ENCODE peak calls at places on chromosomes 13 and 19, in six cellular contexts. One of them, this sample, is unnamed.

GRCh38 chr19:44643605-44644390 is at the start of gene PVR:
- DNase-seq in KG1: peak; percentile 65
- DNase-seq in GM23338: peak; percentile 75
- DNase-seq in activated CD8-positive, alpha-beta memory T cell treated with anti-CD3 and anti-CD28 coated beads, Interleukin-2, amount 50 U/mL, for 48 hours: peak; percentile 78
- DNase-seq in cardiac fibroblast: peak; percentile 76
- DNase-seq in GM10248: peak; percentile 68
- DNase-seq in this sample: peak; percentile 68

GRCh38 chr13:101751488-101751887 is 299.0 kb downstream of the ITGBL1 start:
- DNase-seq in cardiac fibroblast: peak; percentile 95
- DNase-seq in activated CD8-positive, alpha-beta memory T cell treated with anti-CD3 and anti-CD28 coated beads, Interleukin-2, amount 50 U/mL, for 48 hours: no peak
- DNase-seq in GM10248: no peak
- DNase-seq in KG1: no peak
- DNase-seq in GM23338: peak; percentile 30
- DNase-seq in this sample: no peak

GRCh38 chr13:98525852-98526512 is 50.9 kb downstream of the STK24 start:
- DNase-seq in KG1: no peak
- DNase-seq in GM23338: no peak
- DNase-seq in activated CD8-positive, alpha-beta memory T cell treated with anti-CD3 and anti-CD28 coated beads, Interleukin-2, amount 50 U/mL, for 48 hours: peak; percentile 44
- DNase-seq in GM10248: peak; percentile 37
- DNase-seq in cardiac fibroblast: no peak
- DNase-seq in this sample: no peak

GRCh38 chr13:75798353-75799245 is 162.5 kb downstream of the LMO7 start:
- DNase-seq in KG1: no peak
- DNase-seq in GM10248: no peak
- DNase-seq in activated CD8-positive, alpha-beta memory T cell treated with anti-CD3 and anti-CD28 coated beads, Interleukin-2, amount 50 U/mL, for 48 hours: no peak
- DNase-seq in cardiac fibroblast: peak; percentile 70
- DNase-seq in GM23338: no peak
- DNase-seq in this sample: no peak

GRCh38 chr13:80180745-80181144 is 160.2 kb downstream of the SPRY2 start:
- DNase-seq in GM10248: no peak
- DNase-seq in GM23338: no peak
- DNase-seq in activated CD8-positive, alpha-beta memory T cell treated with anti-CD3 and anti-CD28 coated beads, Interleukin-2, amount 50 U/mL, for 48 hours: no peak
- DNase-seq in cardiac fibroblast: no peak
- DNase-seq in KG1: no peak
- DNase-seq in this sample: no peak

GRCh38 chr13:30049692-30050091 is 199.3 kb upstream of the UBL3 start:
- DNase-seq in KG1: no peak
- DNase-seq in cardiac fibroblast: no peak
- DNase-seq in GM23338: no peak
- DNase-seq in activated CD8-positive, alpha-beta memory T cell treated with anti-CD3 and anti-CD28 coated beads, Interleukin-2, amount 50 U/mL, for 48 hours: no peak
- DNase-seq in GM10248: no peak
- DNase-seq in this sample: no peak

GRCh38 chr13:55553736-55554135 is 1587.0 kb upstream of the PRR20A start:
- DNase-seq in GM23338: no peak
- DNase-seq in KG1: no peak
- DNase-seq in cardiac fibroblast: no peak
- DNase-seq in GM10248: no peak
- DNase-seq in activated CD8-positive, alpha-beta memory T cell treated with anti-CD3 and anti-CD28 coated beads, Interleukin-2, amount 50 U/mL, for 48 hours: no peak
- DNase-seq in this sample: no peak

GRCh38 chr13:71864981-71865857 is 1.8 kb downstream of the DACH1 start:
- DNase-seq in KG1: no peak
- DNase-seq in GM10248: peak; percentile 13
- DNase-seq in GM23338: peak; percentile 62
- DNase-seq in activated CD8-positive, alpha-beta memory T cell treated with anti-CD3 and anti-CD28 coated beads, Interleukin-2, amount 50 U/mL, for 48 hours: peak; percentile 48
- DNase-seq in cardiac fibroblast: peak; percentile 24
- DNase-seq in this sample: peak; percentile 26

GRCh38 chr19:20233105-20233504 is 66.1 kb downstream of the ZNF486 start:
- DNase-seq in GM10248: no peak
- DNase-seq in cardiac fibroblast: no peak
- DNase-seq in KG1: no peak
- DNase-seq in GM23338: no peak
- DNase-seq in activated CD8-positive, alpha-beta memory T cell treated with anti-CD3 and anti-CD28 coated beads, Interleukin-2, amount 50 U/mL, for 48 hours: no peak
- DNase-seq in this sample: no peak

GRCh38 chr13:110422913-110423688 is 116.0 kb downstream of the COL4A2 start:
- DNase-seq in cardiac fibroblast: peak; percentile 84
- DNase-seq in activated CD8-positive, alpha-beta memory T cell treated with anti-CD3 and anti-CD28 coated beads, Interleukin-2, amount 50 U/mL, for 48 hours: no peak
- DNase-seq in KG1: no peak
- DNase-seq in GM23338: no peak
- DNase-seq in GM10248: no peak
- DNase-seq in this sample: no peak

GRCh38 chr13:69565334-69565733 is 542.3 kb upstream of the ATXN8OS start:
- DNase-seq in GM10248: peak; percentile 13
- DNase-seq in GM23338: peak; percentile 80
- DNase-seq in activated CD8-positive, alpha-beta memory T cell treated with anti-CD3 and anti-CD28 coated beads, Interleukin-2, amount 50 U/mL, for 48 hours: no peak
- DNase-seq in cardiac fibroblast: peak; percentile 9
- DNase-seq in KG1: no peak
- DNase-seq in this sample: peak; percentile 10

GRCh38 chr19:1230585-1231489 is 7.0 kb downstream of the CBARP start:
- DNase-seq in cardiac fibroblast: no peak
- DNase-seq in activated CD8-positive, alpha-beta memory T cell treated with anti-CD3 and anti-CD28 coated beads, Interleukin-2, amount 50 U/mL, for 48 hours: no peak
- DNase-seq in GM10248: no peak
- DNase-seq in GM23338: no peak
- DNase-seq in KG1: no peak
- DNase-seq in this sample: no peak

GRCh38 chr13:38223093-38223492 is 126.6 kb upstream of the UFM1 start:
- DNase-seq in cardiac fibroblast: peak; percentile 64
- DNase-seq in KG1: no peak
- DNase-seq in activated CD8-positive, alpha-beta memory T cell treated with anti-CD3 and anti-CD28 coated beads, Interleukin-2, amount 50 U/mL, for 48 hours: no peak
- DNase-seq in GM10248: no peak
- DNase-seq in GM23338: peak; percentile 72
- DNase-seq in this sample: no peak

GRCh38 chr19:1923319-1923718 is 17.7 kb upstream of the CSNK1G2 start:
- DNase-seq in activated CD8-positive, alpha-beta memory T cell treated with anti-CD3 and anti-CD28 coated beads, Interleukin-2, amount 50 U/mL, for 48 hours: no peak
- DNase-seq in GM23338: no peak
- DNase-seq in GM10248: peak; percentile 48
- DNase-seq in cardiac fibroblast: no peak
- DNase-seq in KG1: no peak
- DNase-seq in this sample: peak; percentile 71

GRCh38 chr13:109301711-109302110 is 484.7 kb downstream of the IRS2 start:
- DNase-seq in GM10248: no peak
- DNase-seq in cardiac fibroblast: no peak
- DNase-seq in GM23338: no peak
- DNase-seq in KG1: no peak
- DNase-seq in activated CD8-positive, alpha-beta memory T cell treated with anti-CD3 and anti-CD28 coated beads, Interleukin-2, amount 50 U/mL, for 48 hours: no peak
- DNase-seq in this sample: no peak

This sample was measured in GM20000.